ENCODE peak calls at places on chromosome 16, in ten cellular contexts. One of them, this sample, is unnamed.

GRCh38 chr16:12000032-12000431 is 23.5 kb downstream of the SNX29 start:
- DNase-seq in heart left ventricle: no peak
- DNase-seq in suprapubic skin: no peak
- DNase-seq in nephron progenitor cell: no peak
- DNase-seq in heart right ventricle: no peak
- DNase-seq in B cell: no peak
- DNase-seq in progenitor cell of endocrine pancreas: no peak
- DNase-seq in tibial artery: no peak
- DNase-seq in brain microvascular endothelial cell: no peak
- DNase-seq in WTC11: no peak
- DNase-seq in this sample: no peak

GRCh38 chr16:76345093-76345735 is 68.0 kb downstream of the CNTNAP4 start:
- DNase-seq in WTC11: no peak
- DNase-seq in suprapubic skin: peak
- DNase-seq in nephron progenitor cell: no peak
- DNase-seq in B cell: no peak
- DNase-seq in brain microvascular endothelial cell: no peak
- DNase-seq in tibial artery: peak
- DNase-seq in heart right ventricle: no peak
- DNase-seq in heart left ventricle: no peak
- DNase-seq in progenitor cell of endocrine pancreas: no peak
- DNase-seq in this sample: no peak

GRCh38 chr16:23195415-23195978 is 13.0 kb downstream of the SCNN1G start:
- DNase-seq in heart left ventricle: no peak
- DNase-seq in nephron progenitor cell: no peak
- DNase-seq in brain microvascular endothelial cell: no peak
- DNase-seq in WTC11: no peak
- DNase-seq in heart right ventricle: no peak
- DNase-seq in tibial artery: no peak
- DNase-seq in progenitor cell of endocrine pancreas: no peak
- DNase-seq in suprapubic skin: no peak
- DNase-seq in B cell: no peak
- DNase-seq in this sample: no peak

GRCh38 chr16:3022697-3023414 is 886 bp downstream of the HCFC1R1 start:
- DNase-seq in suprapubic skin: no peak
- DNase-seq in tibial artery: peak
- DNase-seq in B cell: no peak
- DNase-seq in heart right ventricle: no peak
- DNase-seq in heart left ventricle: peak
- DNase-seq in progenitor cell of endocrine pancreas: no peak
- DNase-seq in WTC11: no peak
- DNase-seq in nephron progenitor cell: no peak
- DNase-seq in brain microvascular endothelial cell: peak
- DNase-seq in this sample: peak

GRCh38 chr16:52603015-52603414 is 56.1 kb upstream of the TOX3 start:
- DNase-seq in WTC11: no peak
- DNase-seq in B cell: no peak
- DNase-seq in suprapubic skin: no peak
- DNase-seq in brain microvascular endothelial cell: no peak
- DNase-seq in heart left ventricle: no peak
- DNase-seq in tibial artery: no peak
- DNase-seq in nephron progenitor cell: no peak
- DNase-seq in progenitor cell of endocrine pancreas: no peak
- DNase-seq in heart right ventricle: no peak
- DNase-seq in this sample: no peak

GRCh38 chr16:2948807-2949704 is 15.0 kb upstream of the KREMEN2 start:
- DNase-seq in B cell: no peak
- DNase-seq in brain microvascular endothelial cell: no peak
- DNase-seq in tibial artery: no peak
- DNase-seq in heart left ventricle: peak
- DNase-seq in heart right ventricle: no peak
- DNase-seq in WTC11: no peak
- DNase-seq in suprapubic skin: no peak
- DNase-seq in progenitor cell of endocrine pancreas: no peak
- DNase-seq in nephron progenitor cell: no peak
- DNase-seq in this sample: no peak

GRCh38 chr16:629289-630023 is 1.3 kb upstream of the WFIKKN1 start:
- DNase-seq in nephron progenitor cell: peak
- DNase-seq in WTC11: peak
- DNase-seq in tibial artery: no peak
- DNase-seq in heart right ventricle: no peak
- DNase-seq in B cell: no peak
- DNase-seq in brain microvascular endothelial cell: no peak
- DNase-seq in heart left ventricle: no peak
- DNase-seq in suprapubic skin: peak
- DNase-seq in progenitor cell of endocrine pancreas: peak
- DNase-seq in this sample: no peak

GRCh38 chr16:12390644-12391043 is 413.0 kb downstream of the CPPED1 start:
- DNase-seq in progenitor cell of endocrine pancreas: no peak
- DNase-seq in nephron progenitor cell: no peak
- DNase-seq in suprapubic skin: no peak
- DNase-seq in heart right ventricle: no peak
- DNase-seq in WTC11: no peak
- DNase-seq in brain microvascular endothelial cell: peak
- DNase-seq in heart left ventricle: no peak
- DNase-seq in B cell: no peak
- DNase-seq in tibial artery: no peak
- DNase-seq in this sample: peak

GRCh38 chr16:87931504-87931903 is 4.8 kb downstream of the CA5A start:
- DNase-seq in suprapubic skin: no peak
- DNase-seq in nephron progenitor cell: no peak
- DNase-seq in B cell: peak
- DNase-seq in tibial artery: no peak
- DNase-seq in heart right ventricle: no peak
- DNase-seq in WTC11: no peak
- DNase-seq in progenitor cell of endocrine pancreas: no peak
- DNase-seq in brain microvascular endothelial cell: peak
- DNase-seq in heart left ventricle: no peak
- DNase-seq in this sample: no peak

GRCh38 chr16:78669994-78670393 is 570.5 kb downstream of the WWOX start:
- DNase-seq in tibial artery: no peak
- DNase-seq in brain microvascular endothelial cell: peak
- DNase-seq in progenitor cell of endocrine pancreas: no peak
- DNase-seq in nephron progenitor cell: no peak
- DNase-seq in WTC11: no peak
- DNase-seq in heart right ventricle: peak
- DNase-seq in suprapubic skin: no peak
- DNase-seq in heart left ventricle: no peak
- DNase-seq in B cell: no peak
- DNase-seq in this sample: no peak

GRCh38 chr16:72847187-72848044 is 200.5 kb downstream of the ZFHX3 start:
- DNase-seq in WTC11: peak
- DNase-seq in heart right ventricle: no peak
- DNase-seq in tibial artery: no peak
- DNase-seq in nephron progenitor cell: no peak
- DNase-seq in B cell: no peak
- DNase-seq in progenitor cell of endocrine pancreas: no peak
- DNase-seq in brain microvascular endothelial cell: peak
- DNase-seq in heart left ventricle: no peak
- DNase-seq in suprapubic skin: no peak
- DNase-seq in this sample: peak

GRCh38 chr16:86874141-86874540 is 295.8 kb downstream of the FOXL1 start:
- DNase-seq in tibial artery: no peak
- DNase-seq in nephron progenitor cell: no peak
- DNase-seq in suprapubic skin: no peak
- DNase-seq in B cell: no peak
- DNase-seq in heart left ventricle: no peak
- DNase-seq in brain microvascular endothelial cell: no peak
- DNase-seq in heart right ventricle: no peak
- DNase-seq in WTC11: peak
- DNase-seq in progenitor cell of endocrine pancreas: no peak
- DNase-seq in this sample: peak

GRCh38 chr16:49920397-49920796 is 64.5 kb upstream of the ZNF423 start:
- DNase-seq in WTC11: no peak
- DNase-seq in tibial artery: no peak
- DNase-seq in heart right ventricle: no peak
- DNase-seq in B cell: no peak
- DNase-seq in brain microvascular endothelial cell: no peak
- DNase-seq in nephron progenitor cell: no peak
- DNase-seq in progenitor cell of endocrine pancreas: no peak
- DNase-seq in suprapubic skin: no peak
- DNase-seq in heart left ventricle: no peak
- DNase-seq in this sample: no peak

GRCh38 chr16:23564964-23565363 is 7.4 kb downstream of the UBFD1 start:
- DNase-seq in heart left ventricle: no peak
- DNase-seq in suprapubic skin: no peak
- DNase-seq in tibial artery: peak
- DNase-seq in heart right ventricle: peak
- DNase-seq in B cell: no peak
- DNase-seq in brain microvascular endothelial cell: no peak
- DNase-seq in nephron progenitor cell: no peak
- DNase-seq in progenitor cell of endocrine pancreas: no peak
- DNase-seq in WTC11: no peak
- DNase-seq in this sample: no peak

GRCh38 chr16:22284637-22285515 is 12.3 kb upstream of the POLR3E start:
- DNase-seq in suprapubic skin: no peak
- DNase-seq in progenitor cell of endocrine pancreas: no peak
- DNase-seq in B cell: no peak
- DNase-seq in heart right ventricle: no peak
- DNase-seq in tibial artery: no peak
- DNase-seq in WTC11: no peak
- DNase-seq in heart left ventricle: no peak
- DNase-seq in brain microvascular endothelial cell: peak
- DNase-seq in nephron progenitor cell: no peak
- DNase-seq in this sample: no peak

GRCh38 chr16:57297856-57298255 is 13.4 kb upstream of the PLLP start:
- DNase-seq in B cell: no peak
- DNase-seq in brain microvascular endothelial cell: no peak
- DNase-seq in WTC11: peak
- DNase-seq in nephron progenitor cell: no peak
- DNase-seq in suprapubic skin: peak
- DNase-seq in heart right ventricle: no peak
- DNase-seq in tibial artery: no peak
- DNase-seq in progenitor cell of endocrine pancreas: no peak
- DNase-seq in heart left ventricle: peak
- DNase-seq in this sample: no peak

GRCh38 chr16:29821663-29822115 is 1.4 kb downstream of the MVP start:
- DNase-seq in brain microvascular endothelial cell: peak
- DNase-seq in heart left ventricle: peak
- DNase-seq in heart right ventricle: no peak
- DNase-seq in suprapubic skin: no peak
- DNase-seq in nephron progenitor cell: no peak
- DNase-seq in tibial artery: no peak
- DNase-seq in B cell: no peak
- DNase-seq in progenitor cell of endocrine pancreas: no peak
- DNase-seq in WTC11: no peak
- DNase-seq in this sample: peak

GRCh38 chr16:87764600-87765472 is 950 bp downstream of the KLHDC4 start:
- DNase-seq in WTC11: no peak
- DNase-seq in nephron progenitor cell: peak
- DNase-seq in tibial artery: no peak
- DNase-seq in suprapubic skin: no peak
- DNase-seq in progenitor cell of endocrine pancreas: no peak
- DNase-seq in heart right ventricle: no peak
- DNase-seq in heart left ventricle: no peak
- DNase-seq in brain microvascular endothelial cell: no peak
- DNase-seq in B cell: no peak
- DNase-seq in this sample: no peak

GRCh38 chr16:66152841-66153525 is 213.5 kb upstream of the CDH5 start:
- DNase-seq in nephron progenitor cell: no peak
- DNase-seq in WTC11: no peak
- DNase-seq in suprapubic skin: no peak
- DNase-seq in heart left ventricle: no peak
- DNase-seq in B cell: no peak
- DNase-seq in progenitor cell of endocrine pancreas: no peak
- DNase-seq in heart right ventricle: no peak
- DNase-seq in brain microvascular endothelial cell: peak
- DNase-seq in tibial artery: no peak
- DNase-seq in this sample: peak

GRCh38 chr16:50830698-50831097 is 88.8 kb downstream of the CYLD start:
- DNase-seq in tibial artery: no peak
- DNase-seq in suprapubic skin: no peak
- DNase-seq in B cell: no peak
- DNase-seq in heart left ventricle: no peak
- DNase-seq in WTC11: no peak
- DNase-seq in progenitor cell of endocrine pancreas: no peak
- DNase-seq in nephron progenitor cell: no peak
- DNase-seq in brain microvascular endothelial cell: no peak
- DNase-seq in heart right ventricle: no peak
- DNase-seq in this sample: no peak

GRCh38 chr16:9050102-9050830 is 41.2 kb upstream of the HAPSTR1 start:
- DNase-seq in heart left ventricle: no peak
- DNase-seq in WTC11: peak
- DNase-seq in suprapubic skin: no peak
- DNase-seq in B cell: no peak
- DNase-seq in nephron progenitor cell: peak
- DNase-seq in heart right ventricle: no peak
- DNase-seq in tibial artery: no peak
- DNase-seq in brain microvascular endothelial cell: no peak
- DNase-seq in progenitor cell of endocrine pancreas: peak
- DNase-seq in this sample: no peak

GRCh38 chr16:59440502-59440901 is 706.4 kb upstream of the GOT2 start:
- DNase-seq in progenitor cell of endocrine pancreas: no peak
- DNase-seq in suprapubic skin: no peak
- DNase-seq in nephron progenitor cell: no peak
- DNase-seq in tibial artery: no peak
- DNase-seq in brain microvascular endothelial cell: no peak
- DNase-seq in WTC11: no peak
- DNase-seq in heart right ventricle: no peak
- DNase-seq in heart left ventricle: no peak
- DNase-seq in B cell: no peak
- DNase-seq in this sample: no peak
- TF ChIP-seq CTCF in progenitor cell of endocrine pancreas: no peak
- TF ChIP-seq CTCF in suprapubic skin: no peak
- TF ChIP-seq CTCF in nephron progenitor cell: no peak
- TF ChIP-seq CTCF in tibial artery: no peak
- TF ChIP-seq CTCF in brain microvascular endothelial cell: no peak
- TF ChIP-seq CTCF in WTC11: no peak
- TF ChIP-seq CTCF in heart right ventricle: no peak
- TF ChIP-seq CTCF in heart left ventricle: no peak
- TF ChIP-seq CTCF in B cell: no peak
- TF ChIP-seq CTCF in this sample: no peak

GRCh38 chr16:56269824-56270684 is 78.8 kb downstream of the GNAO1 start:
- DNase-seq in WTC11: peak
- DNase-seq in B cell: no peak
- DNase-seq in suprapubic skin: no peak
- DNase-seq in brain microvascular endothelial cell: peak
- DNase-seq in progenitor cell of endocrine pancreas: no peak
- DNase-seq in nephron progenitor cell: peak
- DNase-seq in heart left ventricle: no peak
- DNase-seq in tibial artery: peak
- DNase-seq in heart right ventricle: peak
- DNase-seq in this sample: peak
- TF ChIP-seq CTCF in WTC11: no peak
- TF ChIP-seq CTCF in B cell: no peak
- TF ChIP-seq CTCF in suprapubic skin: no peak
- TF ChIP-seq CTCF in brain microvascular endothelial cell: peak
- TF ChIP-seq CTCF in progenitor cell of endocrine pancreas: no peak
- TF ChIP-seq CTCF in nephron progenitor cell: no peak
- TF ChIP-seq CTCF in heart left ventricle: peak
- TF ChIP-seq CTCF in tibial artery: peak
- TF ChIP-seq CTCF in heart right ventricle: no peak
- TF ChIP-seq CTCF in this sample: peak

GRCh38 chr16:30853758-30854157 is 40.1 kb downstream of the BCL7C start:
- DNase-seq in heart right ventricle: no peak
- DNase-seq in B cell: no peak
- DNase-seq in brain microvascular endothelial cell: no peak
- DNase-seq in WTC11: no peak
- DNase-seq in suprapubic skin: no peak
- DNase-seq in heart left ventricle: no peak
- DNase-seq in progenitor cell of endocrine pancreas: no peak
- DNase-seq in tibial artery: no peak
- DNase-seq in nephron progenitor cell: no peak
- DNase-seq in this sample: no peak
- TF ChIP-seq CTCF in heart right ventricle: no peak
- TF ChIP-seq CTCF in B cell: no peak
- TF ChIP-seq CTCF in brain microvascular endothelial cell: no peak
- TF ChIP-seq CTCF in WTC11: no peak
- TF ChIP-seq CTCF in suprapubic skin: no peak
- TF ChIP-seq CTCF in heart left ventricle: no peak
- TF ChIP-seq CTCF in progenitor cell of endocrine pancreas: no peak
- TF ChIP-seq CTCF in tibial artery: no peak
- TF ChIP-seq CTCF in nephron progenitor cell: no peak
- TF ChIP-seq CTCF in this sample: no peak

GRCh38 chr16:84156342-84156784 is 11.3 kb downstream of the DNAAF1 start:
- DNase-seq in B cell: no peak
- DNase-seq in brain microvascular endothelial cell: no peak
- DNase-seq in suprapubic skin: no peak
- DNase-seq in progenitor cell of endocrine pancreas: no peak
- DNase-seq in WTC11: no peak
- DNase-seq in tibial artery: no peak
- DNase-seq in heart left ventricle: no peak
- DNase-seq in heart right ventricle: no peak
- DNase-seq in nephron progenitor cell: no peak
- DNase-seq in this sample: peak
- TF ChIP-seq CTCF in B cell: no peak
- TF ChIP-seq CTCF in brain microvascular endothelial cell: peak
- TF ChIP-seq CTCF in suprapubic skin: no peak
- TF ChIP-seq CTCF in progenitor cell of endocrine pancreas: no peak
- TF ChIP-seq CTCF in WTC11: no peak
- TF ChIP-seq CTCF in tibial artery: no peak
- TF ChIP-seq CTCF in heart left ventricle: no peak
- TF ChIP-seq CTCF in heart right ventricle: no peak
- TF ChIP-seq CTCF in nephron progenitor cell: no peak
- TF ChIP-seq CTCF in this sample: peak

This sample was measured in HFFc6.